ENCODE peak calls at places on chromosomes 6 and 20, in eight cellular contexts. C is fibroblast of lung, S is lower lobe of right lung, M is HCT116, N is small intestine, Y is heart right ventricle, T is aorta, X is spleen. V is an unnamed sample.

GRCh38 chr20:40955326-40955725 is 73.3 kb upstream of the TOP1 start:
- DNase-seq in C (no peak), S (no peak), M (no peak), N (no peak), Y (no peak), T (no peak), X (no peak), V (peak; percentile 60)

GRCh38 chr6:5128351-5128750 is 43.2 kb downstream of the PPP1R3G start:
- DNase-seq in C (no peak), S (no peak), M (no peak), N (no peak), Y (no peak), T (no peak), X (no peak), V (no peak)

GRCh38 chr6:133610271-133610840 is 278.6 kb upstream of the TCF21 start:
- DNase-seq in C (peak; percentile 46), S (no peak), M (no peak), N (no peak), Y (no peak), T (no peak), X (no peak), V (no peak)

GRCh38 chr6:82017773-82018172 is 229.8 kb downstream of the IBTK start:
- DNase-seq in C (no peak), S (no peak), M (no peak), N (no peak), Y (no peak), T (peak; percentile 58), X (no peak), V (no peak)

GRCh38 chr6:163745566-163746400 is 331.3 kb downstream of the QKI start:
- DNase-seq in C (peak; percentile 97), S (no peak), M (no peak), N (no peak), Y (peak; percentile 71), T (no peak), X (no peak), V (peak; percentile 72)

GRCh38 chr6:78436335-78436734 is 431.0 kb upstream of the IRAK1BP1 start:
- DNase-seq in C (peak; percentile 20), S (no peak), M (peak; percentile 19), N (peak; percentile 3), Y (no peak), T (no peak), X (no peak), V (no peak)

GRCh38 chr6:108797951-108798671 is 50.1 kb upstream of the ARMC2 start:
- DNase-seq in C (no peak), S (no peak), M (no peak), N (no peak), Y (no peak), T (no peak), X (no peak), V (no peak)

GRCh38 chr20:60424267-60424904 is 466.2 kb downstream of the CDH26 start:
- DNase-seq in C (peak; percentile 9), S (no peak), M (no peak), N (no peak), Y (no peak), T (no peak), X (no peak), V (peak; percentile 57)

GRCh38 chr6:122609881-122610689 is at the start of gene PKIB:
- DNase-seq in C (peak; percentile 83), S (peak; percentile 84), M (peak; percentile 75), N (peak; percentile 87), Y (peak; percentile 25), T (peak; percentile 79), X (peak; percentile 89), V (peak; percentile 81)

GRCh38 chr6:37078814-37079213 is 73.4 kb downstream of the FGD2 start:
- DNase-seq in C (no peak), S (no peak), M (no peak), N (no peak), Y (no peak), T (no peak), X (no peak), V (no peak)

GRCh38 chr6:142537612-142538478 is 236.0 kb downstream of the ADGRG6 start:
- DNase-seq in C (no peak), S (no peak), M (peak; percentile 34), N (peak; percentile 10), Y (no peak), T (no peak), X (no peak), V (no peak)

GRCh38 chr6:29705389-29706231 is 17.6 kb upstream of the HLA-F start:
- DNase-seq in C (peak; percentile 25), S (no peak), M (peak; percentile 48), N (peak; percentile 69), Y (peak; percentile 52), T (no peak), X (no peak), V (no peak)

GRCh38 chr20:15359056-15359455 is 1021.6 kb upstream of the FLRT3 start:
- DNase-seq in C (peak; percentile 10), S (no peak), M (no peak), N (no peak), Y (no peak), T (no peak), X (no peak), V (no peak)

GRCh38 chr6:152184573-152185157 is 377.2 kb downstream of the ESR1 start:
- DNase-seq in C (no peak), S (no peak), M (no peak), N (peak; percentile 24), Y (no peak), T (no peak), X (no peak), V (no peak)

GRCh38 chr6:37257634-37258404 is at the start of the genes TBC1D22B and TMEM217:
- DNase-seq in C (peak; percentile 94), S (peak; percentile 97), M (peak; percentile 91), N (peak; percentile 98), Y (peak; percentile 96), T (peak; percentile 97), X (peak; percentile 98), V (peak; percentile 98)

GRCh38 chr6:113495521-113495920 is 361.6 kb upstream of the MARCKS start:
- DNase-seq in C (peak; percentile 89), S (no peak), M (no peak), N (no peak), Y (no peak), T (no peak), X (no peak), V (no peak)

GRCh38 chr20:58349586-58349985 is 39.4 kb upstream of the VAPB start:
- DNase-seq in C (peak; percentile 77), S (no peak), M (no peak), N (no peak), Y (no peak), T (no peak), X (no peak), V (no peak)

GRCh38 chr6:150759500-150759899 is 106.0 kb upstream of the MTHFD1L start:
- DNase-seq in C (peak; percentile 56), S (no peak), M (no peak), N (no peak), Y (no peak), T (no peak), X (no peak), V (no peak)

GRCh38 chr6:149854532-149854931 is 9.6 kb downstream of the LRP11 start:
- DNase-seq in C (peak; percentile 44), S (peak; percentile 70), M (no peak), N (no peak), Y (no peak), T (peak; percentile 55), X (no peak), V (no peak)

GRCh38 chr6:34514112-34514511 is 42.0 kb downstream of the SPDEF start:
- DNase-seq in C (no peak), S (peak; percentile 1), M (no peak), N (no peak), Y (no peak), T (peak; percentile 15), X (peak; percentile 19), V (peak; percentile 27)
- H3K4me3 ChIP-seq in C (no peak overlapping the region), S (no peak overlapping the region), M (no peak overlapping the region), N (no peak overlapping the region), Y (no peak overlapping the region), T (no peak overlapping the region), X (no peak overlapping the region), V (no peak overlapping the region)

GRCh38 chr6:160224599-160225237 is 33.9 kb downstream of the SLC22A2 start:
- DNase-seq in C (no peak), S (no peak), M (no peak), N (no peak), Y (no peak), T (no peak), X (no peak), V (no peak)

GRCh38 chr6:160226118-160226541 is 32.5 kb downstream of the SLC22A2 start:
- DNase-seq in C (peak; percentile 78), S (no peak), M (no peak), N (no peak), Y (no peak), T (no peak), X (no peak), V (no peak)

GRCh38 chr6:160222491-160222890 is 36.1 kb downstream of the SLC22A2 start:
- DNase-seq in C (no peak), S (no peak), M (no peak), N (no peak), Y (no peak), T (no peak), X (no peak), V (no peak)

GRCh38 chr6:160227038-160227768 is 31.4 kb downstream of the SLC22A2 start:
- DNase-seq in C (peak; percentile 29), S (no peak), M (no peak), N (no peak), Y (no peak), T (no peak), X (no peak), V (no peak)

GRCh38 chr6:160227769-160228161 is 30.9 kb downstream of the SLC22A2 start:
- DNase-seq in C (no peak), S (no peak), M (no peak), N (no peak), Y (no peak), T (no peak), X (no peak), V (no peak)
- H3K27ac ChIP-seq in C (no peak overlapping the region), S (no peak overlapping the region), M (no peak overlapping the region), N (no peak overlapping the region), Y (no peak overlapping the region), T (peak overlapping the region; percentile 18), X (no peak overlapping the region), V (no peak overlapping the region)

GRCh38 chr20:49656304-49656703 is 57.4 kb downstream of the B4GALT5 start:
- DNase-seq in C (peak; percentile 48), S (no peak), M (no peak), N (no peak), Y (no peak), T (no peak), X (no peak), V (no peak)
- H3K4me1 ChIP-seq in C (no peaks in the 10 kb centered on the region), S (peaks cover 41% of the 10 kb centered on the region), M (no peaks in the 10 kb centered on the region), N (peaks cover 18% of the 10 kb centered on the region), Y (peaks cover 70% of the 10 kb centered on the region), T (peaks cover 6% of the 10 kb centered on the region), X (peaks cover 37% of the 10 kb centered on the region), V (no peaks in the 10 kb centered on the region)

GRCh38 chr6:33587529-33588215 is 7.6 kb upstream of the BAK1 start:
- DNase-seq in C (no peak), S (no peak), M (no peak), N (no peak), Y (no peak), T (no peak), X (no peak), V (no peak)

GRCh38 chr6:33586108-33586640 is 6.1 kb upstream of the BAK1 start:
- DNase-seq in C (no peak), S (no peak), M (no peak), N (no peak), Y (no peak), T (no peak), X (no peak), V (no peak)

GRCh38 chr6:33584700-33585402 is 4.8 kb upstream of the BAK1 start:
- DNase-seq in C (no peak), S (no peak), M (no peak), N (no peak), Y (no peak), T (no peak), X (peak; percentile 69), V (no peak)

GRCh38 chr6:33583591-33584155 is 3.6 kb upstream of the BAK1 start:
- DNase-seq in C (no peak), S (no peak), M (no peak), N (no peak), Y (no peak), T (no peak), X (peak; percentile 61), V (no peak)

GRCh38 chr6:33585403-33586107 is 5.5 kb upstream of the BAK1 start:
- DNase-seq in C (peak; percentile 68), S (peak; percentile 89), M (peak; percentile 62), N (peak; percentile 76), Y (peak; percentile 83), T (peak; percentile 85), X (peak; percentile 95), V (no peak)
- H3K4me3 ChIP-seq in C (no peak overlapping the region), S (no peak overlapping the region), M (no peak overlapping the region), N (no peak overlapping the region), Y (peak overlapping the region; percentile 17), T (no peak overlapping the region), X (peak overlapping the region; percentile 2), V (no peak overlapping the region)